ENCODE peak calls at places on chromosomes 5 and 9, in seven cellular contexts. H, B, L, G, A, M and Q are unnamed samples.

GRCh38 chr9:121889990-121890563 is 203.0 kb downstream of the TTLL11 start:
- DNase-seq in A (no peak), G (no peak), H (no peak), L (no peak), M (no peak), B (no peak), Q (no peak)

GRCh38 chr5:124872615-124873014 is 126.2 kb upstream of the ZNF608 start:
- DNase-seq in G (no peak), M (no peak), L (no peak), B (no peak), A (no peak), H (no peak), Q (no peak)

GRCh38 chr5:14600846-14601245 is 19.3 kb downstream of the OTULINL start:
- DNase-seq in G (no peak), M (no peak), B (no peak), H (no peak), A (no peak), L (no peak), Q (no peak)

GRCh38 chr5:132033122-132033521 is 21.7 kb upstream of the ACSL6 start:
- DNase-seq in G (no peak), B (no peak), H (no peak), L (no peak), A (no peak), M (no peak), Q (no peak)

GRCh38 chr5:158590936-158591863 is 508.5 kb downstream of the EBF1 start:
- DNase-seq in H (no peak), B (no peak), A (no peak), L (no peak), M (no peak), G (no peak), Q (no peak)

GRCh38 chr5:76690704-76691469 is 25.0 kb upstream of the F2R start:
- DNase-seq in L (no peak), H (peak; percentile 61), A (no peak), G (no peak), B (no peak), M (no peak), Q (no peak)

GRCh38 chr9:73916016-73916673 is 581.0 kb upstream of the RORB start:
- DNase-seq in B (no peak), M (no peak), L (no peak), A (no peak), G (no peak), H (peak; percentile 25), Q (no peak)

GRCh38 chr5:172751761-172752510 is 19.1 kb downstream of the DUSP1 start:
- DNase-seq in L (no peak), G (no peak), H (no peak), M (no peak), A (no peak), B (no peak), Q (no peak)

GRCh38 chr5:146238973-146239372 is 35.6 kb downstream of the RBM27 start:
- DNase-seq in H (no peak), M (no peak), L (no peak), A (no peak), G (no peak), B (no peak), Q (no peak)

GRCh38 chr9:109806506-109807115 is 26.6 kb downstream of the PALM2AKAP2 start:
- DNase-seq in M (no peak), A (peak; percentile 64), G (no peak), H (no peak), L (no peak), B (no peak), Q (no peak)

GRCh38 chr5:83362526-83362925 is 109.0 kb upstream of the VCAN start:
- DNase-seq in M (no peak), G (no peak), L (no peak), B (no peak), H (no peak), A (no peak), Q (no peak)

GRCh38 chr5:137231535-137231934 is 267.6 kb downstream of the SPOCK1 start:
- DNase-seq in L (no peak), H (no peak), B (no peak), G (no peak), M (no peak), A (no peak), Q (no peak)

GRCh38 chr5:73451218-73452130 is 2.9 kb upstream of the FOXD1 start:
- DNase-seq in H (peak; percentile 50), B (peak; percentile 76), M (peak; percentile 68), L (peak; percentile 45), A (no peak), G (peak; percentile 81), Q (peak; percentile 55)

GRCh38 chr9:16825971-16826370 is 44.5 kb downstream of the BNC2 start:
- DNase-seq in L (no peak), B (no peak), H (no peak), G (no peak), A (no peak), M (no peak), Q (no peak)

GRCh38 chr5:68329554-68329953 is 114.0 kb downstream of the PIK3R1 start:
- DNase-seq in G (no peak), B (no peak), A (no peak), L (no peak), H (no peak), M (no peak), Q (no peak)

GRCh38 chr9:36818965-36819870 is 214.8 kb downstream of the PAX5 start:
- DNase-seq in L (no peak), B (no peak), M (no peak), G (no peak), A (no peak), H (no peak), Q (no peak)

GRCh38 chr5:176817864-176818377 is 7.6 kb downstream of the UNC5A start:
- DNase-seq in H (peak; percentile 27), G (peak; percentile 59), M (no peak), B (no peak), L (peak; percentile 36), A (no peak), Q (no peak)

GRCh38 chr5:180093651-180094382 is 22.3 kb upstream of the RNF130 start:
- DNase-seq in M (no peak), G (no peak), L (no peak), B (no peak), H (no peak), A (no peak), Q (no peak)

GRCh38 chr5:30100929-30101328 is 1092.6 kb upstream of the CDH6 start:
- DNase-seq in A (no peak), L (no peak), B (no peak), H (no peak), G (no peak), M (no peak), Q (no peak)

GRCh38 chr9:96612966-96613589 is 6.6 kb downstream of the CDC14B start:
- DNase-seq in L (no peak), B (no peak), H (no peak), G (no peak), A (no peak), M (no peak), Q (no peak)

GRCh38 chr5:102623295-102623694 is 124.5 kb upstream of the SLCO6A1 start:
- DNase-seq in M (no peak), A (no peak), G (no peak), B (no peak), H (no peak), L (no peak), Q (no peak)

GRCh38 chr5:13990896-13991295 is 46.4 kb upstream of the DNAH5 start:
- DNase-seq in L (no peak), A (no peak), G (no peak), H (no peak), M (no peak), B (no peak), Q (no peak)

GRCh38 chr9:75858497-75859092 is 31.9 kb upstream of the PCSK5 start:
- DNase-seq in G (no peak), A (no peak), H (no peak), M (no peak), L (no peak), B (no peak), Q (no peak)

GRCh38 chr9:22986556-22986955 is 539.9 kb downstream of the DMRTA1 start:
- DNase-seq in H (peak; percentile 5), M (no peak), A (no peak), B (no peak), L (no peak), G (no peak), Q (no peak)

GRCh38 chr5:150539206-150539605 is 31.3 kb downstream of the NDST1 start:
- DNase-seq in B (no peak), M (no peak), A (no peak), H (no peak), L (no peak), G (no peak), Q (no peak)

GRCh38 chr5:78527054-78527884 is 121.3 kb downstream of the LHFPL2 start:
- DNase-seq in M (no peak), L (no peak), B (no peak), A (peak; percentile 99), G (no peak), H (no peak), Q (no peak)

GRCh38 chr9:135905380-135906282 is 1.7 kb downstream of the CAMSAP1 start:
- DNase-seq in A (peak; percentile 34), H (peak; percentile 48), M (no peak), G (peak; percentile 23), L (no peak), B (peak; percentile 26), Q (peak; percentile 23)

GRCh38 chr5:91359957-91360609 is 23.0 kb downstream of the ARRDC3 start:
- DNase-seq in A (no peak), L (no peak), M (no peak), B (no peak), G (no peak), H (no peak), Q (no peak)

GRCh38 chr9:98192503-98193335 is at the start of gene CORO2A:
- DNase-seq in H (peak; percentile 88), A (peak; percentile 21), G (peak; percentile 86), B (peak; percentile 72), M (peak; percentile 78), L (peak; percentile 84), Q (peak; percentile 47)

GRCh38 chr5:112312295-112312694 is 106.8 kb downstream of the EPB41L4A start:
- DNase-seq in H (no peak), L (no peak), G (no peak), A (no peak), B (no peak), M (no peak), Q (no peak)

GRCh38 chr9:94611638-94612068 is 18.0 kb upstream of the FBP2 start:
- DNase-seq in A (no peak), M (no peak), G (no peak), B (peak; percentile 12), H (no peak), L (no peak), Q (peak; percentile 5)